ENCODE peak calls at places on chromosomes 12 and 14, in six cellular contexts. One of them, this sample, is unnamed. For H3K36me3, the result is how much of the 10 kb centered on the place peaks cover.

GRCh38 chr12:116247377-116247776 is 30.1 kb downstream of the MED13L start:
- DNase-seq in esophagus squamous epithelium: no peak
- DNase-seq in thoracic aorta: no peak
- DNase-seq in left lung: no peak
- DNase-seq in MM.1S: no peak
- DNase-seq in heart left ventricle: no peak
- DNase-seq in this sample: no peak

GRCh38 chr12:93101367-93101766 is 172.3 kb upstream of the EEA1 start:
- DNase-seq in MM.1S: no peak
- DNase-seq in esophagus squamous epithelium: no peak
- DNase-seq in heart left ventricle: no peak
- DNase-seq in left lung: no peak
- DNase-seq in thoracic aorta: no peak
- DNase-seq in this sample: no peak

GRCh38 chr14:86357866-86358265 is 827.9 kb downstream of the FLRT2 start:
- DNase-seq in thoracic aorta: no peak
- DNase-seq in MM.1S: no peak
- DNase-seq in heart left ventricle: no peak
- DNase-seq in esophagus squamous epithelium: no peak
- DNase-seq in left lung: no peak
- DNase-seq in this sample: no peak

GRCh38 chr14:83085141-83085540 is 1551.5 kb upstream of the SEL1L start:
- DNase-seq in left lung: no peak
- DNase-seq in esophagus squamous epithelium: no peak
- DNase-seq in thoracic aorta: no peak
- DNase-seq in heart left ventricle: no peak
- DNase-seq in MM.1S: no peak
- DNase-seq in this sample: no peak

GRCh38 chr14:36221097-36221496 is 44.6 kb upstream of the PTCSC3 start:
- DNase-seq in heart left ventricle: no peak
- DNase-seq in MM.1S: no peak
- DNase-seq in thoracic aorta: no peak
- DNase-seq in left lung: no peak
- DNase-seq in esophagus squamous epithelium: no peak
- DNase-seq in this sample: no peak

GRCh38 chr12:49622501-49623141 is 740 bp upstream of the PRPF40B start:
- DNase-seq in esophagus squamous epithelium: no peak
- DNase-seq in heart left ventricle: no peak
- DNase-seq in thoracic aorta: no peak
- DNase-seq in left lung: no peak
- DNase-seq in MM.1S: peak
- DNase-seq in this sample: peak

GRCh38 chr14:100944052-100944451 is 40.5 kb upstream of the RTL1 start:
- DNase-seq in esophagus squamous epithelium: no peak
- DNase-seq in heart left ventricle: no peak
- DNase-seq in thoracic aorta: no peak
- DNase-seq in MM.1S: peak
- DNase-seq in left lung: no peak
- DNase-seq in this sample: no peak

GRCh38 chr14:63308723-63309317 is 9.9 kb downstream of the GPHB5 start:
- DNase-seq in esophagus squamous epithelium: no peak
- DNase-seq in heart left ventricle: no peak
- DNase-seq in MM.1S: no peak
- DNase-seq in left lung: no peak
- DNase-seq in thoracic aorta: no peak
- DNase-seq in this sample: peak

GRCh38 chr14:91415794-91416743 is 1.6 kb downstream of the CCDC88C start:
- DNase-seq in esophagus squamous epithelium: peak
- DNase-seq in left lung: no peak
- DNase-seq in MM.1S: peak
- DNase-seq in thoracic aorta: no peak
- DNase-seq in heart left ventricle: no peak
- DNase-seq in this sample: peak

GRCh38 chr14:105445901-105446845 is 26.5 kb downstream of the MTA1 start:
- DNase-seq in left lung: no peak
- DNase-seq in MM.1S: no peak
- DNase-seq in heart left ventricle: no peak
- DNase-seq in esophagus squamous epithelium: no peak
- DNase-seq in thoracic aorta: no peak
- DNase-seq in this sample: no peak

GRCh38 chr12:8032242-8033152 is at the start of gene FOXJ2:
- DNase-seq in heart left ventricle: peak
- DNase-seq in MM.1S: peak
- DNase-seq in esophagus squamous epithelium: no peak
- DNase-seq in left lung: peak
- DNase-seq in thoracic aorta: no peak
- DNase-seq in this sample: peak

GRCh38 chr12:56839489-56840442 is 76.6 kb downstream of the HSD17B6 start:
- DNase-seq in MM.1S: peak
- DNase-seq in heart left ventricle: peak
- DNase-seq in left lung: no peak
- DNase-seq in esophagus squamous epithelium: no peak
- DNase-seq in thoracic aorta: no peak
- DNase-seq in this sample: peak

GRCh38 chr14:89425931-89426330 is 8.9 kb upstream of the FOXN3 start:
- DNase-seq in heart left ventricle: no peak
- DNase-seq in esophagus squamous epithelium: no peak
- DNase-seq in thoracic aorta: no peak
- DNase-seq in MM.1S: no peak
- DNase-seq in left lung: no peak
- DNase-seq in this sample: no peak

GRCh38 chr12:124703852-124704251 is 136.4 kb upstream of the NCOR2 start:
- DNase-seq in thoracic aorta: no peak
- DNase-seq in MM.1S: no peak
- DNase-seq in left lung: peak
- DNase-seq in esophagus squamous epithelium: no peak
- DNase-seq in heart left ventricle: no peak
- DNase-seq in this sample: no peak

GRCh38 chr14:83975435-83976222 is 1554.3 kb upstream of the FLRT2 start:
- DNase-seq in esophagus squamous epithelium: no peak
- DNase-seq in MM.1S: no peak
- DNase-seq in thoracic aorta: peak
- DNase-seq in heart left ventricle: peak
- DNase-seq in left lung: no peak
- DNase-seq in this sample: no peak

DNA sequence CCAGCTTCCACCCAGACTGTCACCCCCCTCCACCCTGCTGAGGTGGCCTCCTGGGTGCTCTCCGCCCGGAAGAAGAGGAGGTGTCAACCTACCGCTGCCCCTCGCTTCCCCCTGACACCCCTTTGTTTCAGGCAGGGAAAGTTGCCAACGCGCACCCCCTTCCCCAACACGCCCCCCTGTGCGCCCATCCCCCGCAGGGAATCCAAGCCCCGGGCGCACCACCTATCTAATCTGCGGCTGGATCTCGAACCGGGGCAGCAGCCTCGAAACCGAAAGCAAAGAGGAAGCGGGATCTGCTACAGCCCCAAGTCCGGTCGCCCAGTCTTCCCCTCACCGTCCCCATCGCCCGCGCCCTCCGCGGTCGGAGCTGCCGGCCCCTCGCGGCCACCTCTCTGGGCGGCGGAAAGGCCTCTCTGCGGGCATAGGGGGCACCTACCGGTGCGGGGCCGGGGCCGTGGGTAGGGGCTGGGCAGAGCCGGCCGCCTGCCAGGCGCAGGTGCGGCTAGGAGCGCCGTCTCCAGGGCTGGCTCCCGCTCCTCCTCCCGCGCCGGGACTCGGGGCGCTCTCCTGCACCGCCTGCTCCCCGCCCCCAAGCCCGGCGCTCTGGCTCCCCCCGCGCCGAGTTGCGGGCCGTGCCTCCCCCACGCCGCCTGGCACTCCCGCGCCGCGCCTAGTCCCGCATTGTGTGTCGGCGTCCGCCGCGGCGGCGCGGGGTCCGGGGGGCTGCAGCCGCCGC is 18.3 kb upstream of the PLEKHH1 start:
- DNase-seq in left lung: peak
- DNase-seq in MM.1S: peak
- DNase-seq in thoracic aorta: no peak
- DNase-seq in heart left ventricle: peak
- DNase-seq in esophagus squamous epithelium: no peak
- DNase-seq in this sample: peak
- H3K27ac ChIP-seq in left lung: peak
- H3K27ac ChIP-seq in MM.1S: no peak
- H3K27ac ChIP-seq in thoracic aorta: no peak
- H3K27ac ChIP-seq in heart left ventricle: no peak
- H3K27ac ChIP-seq in esophagus squamous epithelium: peak
- H3K27ac ChIP-seq in this sample: peak

GRCh38 chr14:24122971-24123370 is 7.5 kb upstream of the FITM1 start:
- DNase-seq in thoracic aorta: no peak
- DNase-seq in esophagus squamous epithelium: no peak
- DNase-seq in MM.1S: no peak
- DNase-seq in left lung: peak
- DNase-seq in heart left ventricle: no peak
- DNase-seq in this sample: no peak

GRCh38 chr14:24119691-24120090 is 4.9 kb upstream of the NRL start:
- DNase-seq in esophagus squamous epithelium: no peak
- DNase-seq in left lung: peak
- DNase-seq in MM.1S: no peak
- DNase-seq in thoracic aorta: no peak
- DNase-seq in heart left ventricle: no peak
- DNase-seq in this sample: no peak

GRCh38 chr14:24121210-24121609 is 6.5 kb upstream of the NRL start:
- DNase-seq in MM.1S: no peak
- DNase-seq in left lung: no peak
- DNase-seq in esophagus squamous epithelium: no peak
- DNase-seq in thoracic aorta: no peak
- DNase-seq in heart left ventricle: no peak
- DNase-seq in this sample: no peak

GRCh38 chr14:24127673-24128072 is 2.8 kb upstream of the FITM1 start:
- DNase-seq in left lung: no peak
- DNase-seq in thoracic aorta: no peak
- DNase-seq in MM.1S: no peak
- DNase-seq in esophagus squamous epithelium: no peak
- DNase-seq in heart left ventricle: no peak
- DNase-seq in this sample: no peak

DNA sequence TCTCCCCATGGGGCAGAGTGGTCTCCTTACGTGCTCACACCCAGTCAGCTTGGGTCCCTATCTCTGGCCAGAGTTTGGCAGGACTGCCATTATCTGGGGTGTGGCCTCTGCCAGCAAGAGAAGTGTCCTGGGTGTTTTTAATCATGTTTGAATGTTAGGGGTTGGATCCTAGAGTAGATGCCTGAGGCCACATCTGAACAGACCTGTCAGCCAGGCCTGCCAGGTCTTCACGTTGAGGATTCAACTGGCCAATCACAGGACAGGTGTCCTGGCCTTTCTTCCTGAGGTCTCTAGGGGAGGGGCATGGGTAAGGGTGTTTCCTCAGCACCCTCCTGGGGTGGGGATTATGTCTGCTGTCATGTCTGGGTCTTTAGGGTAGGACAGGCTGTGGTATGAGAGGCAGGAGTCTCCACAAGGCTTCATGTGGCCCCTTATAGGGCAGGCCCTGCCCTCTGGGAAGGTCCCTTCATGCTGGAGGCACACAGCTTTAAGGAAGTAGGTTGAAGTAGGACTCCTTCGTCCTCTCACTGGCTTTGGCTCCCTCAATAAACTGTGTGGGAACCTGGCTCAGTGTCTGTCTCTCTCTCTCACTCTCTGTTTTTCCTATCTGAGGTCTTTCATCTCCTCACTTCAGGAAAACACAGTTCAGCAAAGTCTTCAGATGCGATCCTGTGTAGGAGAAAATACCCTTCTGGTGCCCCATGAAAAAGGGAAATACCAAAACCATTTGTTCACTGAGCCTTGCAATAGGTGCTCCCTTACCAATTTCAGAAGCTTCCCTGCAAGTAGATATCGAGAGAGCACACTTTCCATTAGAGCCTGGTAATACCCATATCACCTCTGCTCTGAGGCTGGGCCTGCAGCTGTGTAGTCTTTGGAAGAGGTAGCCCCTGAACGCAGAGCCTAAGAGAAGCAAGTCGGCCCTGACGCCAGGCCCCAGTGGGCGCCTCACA is 6.7 kb upstream of the FITM1 start:
- DNase-seq in heart left ventricle: no peak
- DNase-seq in thoracic aorta: no peak
- DNase-seq in left lung: peak
- DNase-seq in esophagus squamous epithelium: no peak
- DNase-seq in MM.1S: no peak
- DNase-seq in this sample: no peak
- H3K36me3 ChIP-seq in heart left ventricle: under half
- H3K36me3 ChIP-seq in thoracic aorta: under half
- H3K36me3 ChIP-seq in left lung: under half
- H3K36me3 ChIP-seq in esophagus squamous epithelium: under half
- H3K36me3 ChIP-seq in MM.1S: under half
- H3K36me3 ChIP-seq in this sample: under half

DNA sequence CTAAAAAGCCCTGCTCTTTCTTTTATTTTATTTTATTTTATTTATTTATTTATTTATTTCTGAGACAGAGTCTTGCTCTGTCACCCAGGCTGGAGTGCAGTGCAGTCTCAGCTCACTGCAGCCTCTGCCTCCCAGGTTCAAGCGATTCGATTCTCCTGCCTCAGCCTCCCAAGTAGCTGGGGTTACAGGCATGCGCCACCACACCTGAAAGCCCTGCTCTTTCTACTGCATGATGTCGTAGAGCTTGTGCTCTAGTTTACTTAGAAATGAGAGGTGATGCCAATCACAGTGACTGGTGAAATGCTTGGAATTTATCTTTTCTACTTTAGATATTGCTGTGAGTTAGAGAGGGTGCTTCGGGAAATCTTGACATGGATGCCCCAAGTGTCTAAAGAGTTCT is 54.5 kb downstream of the DAD1 start:
- DNase-seq in esophagus squamous epithelium: no peak
- DNase-seq in thoracic aorta: no peak
- DNase-seq in heart left ventricle: no peak
- DNase-seq in MM.1S: no peak
- DNase-seq in left lung: no peak
- DNase-seq in this sample: no peak
- H3K27ac ChIP-seq in esophagus squamous epithelium: no peak
- H3K27ac ChIP-seq in thoracic aorta: no peak
- H3K27ac ChIP-seq in heart left ventricle: no peak
- H3K27ac ChIP-seq in MM.1S: no peak
- H3K27ac ChIP-seq in left lung: no peak
- H3K27ac ChIP-seq in this sample: peak

DNA sequence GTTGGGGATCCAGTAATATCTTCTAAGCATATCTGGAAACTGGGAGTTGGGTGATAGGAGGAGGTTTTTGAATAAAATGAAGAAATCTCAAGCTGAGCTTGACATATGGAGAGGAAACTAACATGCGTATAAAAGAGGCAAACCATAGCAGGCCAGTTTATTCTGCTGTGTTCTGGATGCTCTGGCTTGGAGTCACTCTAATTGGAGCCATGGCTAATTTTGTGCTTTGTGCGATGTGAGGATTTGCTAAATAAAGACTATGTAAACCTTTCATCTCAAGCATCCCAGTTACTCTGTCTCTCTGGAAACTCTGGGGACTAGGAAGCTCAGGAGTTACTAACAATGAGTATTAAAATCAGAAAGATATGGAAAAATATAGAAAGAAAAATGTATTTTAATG is 66.5 kb downstream of the ATF7IP start:
- DNase-seq in esophagus squamous epithelium: no peak
- DNase-seq in MM.1S: no peak
- DNase-seq in left lung: no peak
- DNase-seq in heart left ventricle: no peak
- DNase-seq in thoracic aorta: no peak
- DNase-seq in this sample: no peak
- H3K36me3 ChIP-seq in esophagus squamous epithelium: under half
- H3K36me3 ChIP-seq in MM.1S: under half
- H3K36me3 ChIP-seq in left lung: under half
- H3K36me3 ChIP-seq in heart left ventricle: under half
- H3K36me3 ChIP-seq in thoracic aorta: under half
- H3K36me3 ChIP-seq in this sample: half or more

GRCh38 chr12:46462641-46463355 is 90.2 kb upstream of the SLC38A2 start:
- DNase-seq in esophagus squamous epithelium: no peak
- DNase-seq in thoracic aorta: no peak
- DNase-seq in left lung: no peak
- DNase-seq in heart left ventricle: no peak
- DNase-seq in MM.1S: no peak
- DNase-seq in this sample: no peak
- H3K27ac ChIP-seq in esophagus squamous epithelium: peak
- H3K27ac ChIP-seq in thoracic aorta: peak
- H3K27ac ChIP-seq in left lung: no peak
- H3K27ac ChIP-seq in heart left ventricle: no peak
- H3K27ac ChIP-seq in MM.1S: no peak
- H3K27ac ChIP-seq in this sample: no peak

This sample was measured in OCI-LY7.